ENCODE peak calls at places on chromosomes 7 and 10, in four cellular contexts. One of them, this sample, is unnamed. For H3K4me1, the result is how much of the 10 kb centered on the place peaks cover.

GRCh38 chr10:49446031-49446430 is 50.1 kb upstream of the DRGX start:
- DNase-seq in heart left ventricle: no peak
- DNase-seq in A549: peak
- DNase-seq in transverse colon: no peak
- DNase-seq in this sample: no peak

GRCh38 chr7:149867762-149868637 is 5.8 kb upstream of the ATP6V0E2 start:
- DNase-seq in transverse colon: no peak
- DNase-seq in A549: no peak
- DNase-seq in heart left ventricle: peak
- DNase-seq in this sample: no peak

GRCh38 chr7:80783688-80784327 is 135.0 kb downstream of the SEMA3C start:
- DNase-seq in A549: no peak
- DNase-seq in transverse colon: no peak
- DNase-seq in heart left ventricle: no peak
- DNase-seq in this sample: no peak

GRCh38 chr7:90210925-90211324 is 615 bp upstream of the STEAP2 start:
- DNase-seq in A549: no peak
- DNase-seq in transverse colon: no peak
- DNase-seq in heart left ventricle: peak
- DNase-seq in this sample: no peak

GRCh38 chr7:104059103-104059502 is 69.6 kb upstream of the RELN start:
- DNase-seq in heart left ventricle: no peak
- DNase-seq in A549: no peak
- DNase-seq in transverse colon: no peak
- DNase-seq in this sample: no peak

GRCh38 chr7:46369933-46370654 is 449.0 kb upstream of the IGFBP3 start:
- DNase-seq in A549: no peak
- DNase-seq in transverse colon: no peak
- DNase-seq in heart left ventricle: no peak
- DNase-seq in this sample: no peak

GRCh38 chr10:71638577-71639411 is 80.8 kb downstream of the C10orf105 start:
- DNase-seq in A549: no peak
- DNase-seq in heart left ventricle: no peak
- DNase-seq in transverse colon: peak
- DNase-seq in this sample: no peak

GRCh38 chr7:46814516-46815250 is 767.2 kb downstream of the TNS3 start:
- DNase-seq in heart left ventricle: no peak
- DNase-seq in transverse colon: no peak
- DNase-seq in A549: no peak
- DNase-seq in this sample: no peak

GRCh38 chr7:45598697-45599520 is 24.7 kb downstream of the ADCY1 start:
- DNase-seq in transverse colon: no peak
- DNase-seq in A549: no peak
- DNase-seq in heart left ventricle: no peak
- DNase-seq in this sample: peak

GRCh38 chr10:69976795-69977546 is 75.7 kb upstream of the MACROH2A2 start:
- DNase-seq in heart left ventricle: no peak
- DNase-seq in transverse colon: no peak
- DNase-seq in A549: no peak
- DNase-seq in this sample: no peak

GRCh38 chr7:157559596-157560257 is 222.9 kb downstream of the DNAJB6 start:
- DNase-seq in transverse colon: no peak
- DNase-seq in heart left ventricle: no peak
- DNase-seq in A549: no peak
- DNase-seq in this sample: peak

GRCh38 chr10:130513686-130514476 is 377.7 kb downstream of the GLRX3 start:
- DNase-seq in transverse colon: no peak
- DNase-seq in A549: no peak
- DNase-seq in heart left ventricle: no peak
- DNase-seq in this sample: no peak

GRCh38 chr10:121694327-121694965 is 96.2 kb upstream of the FGFR2 start:
- DNase-seq in heart left ventricle: no peak
- DNase-seq in transverse colon: no peak
- DNase-seq in A549: no peak
- DNase-seq in this sample: no peak

GRCh38 chr10:79189853-79190435 is 121.2 kb downstream of the ZMIZ1 start:
- DNase-seq in heart left ventricle: no peak
- DNase-seq in A549: no peak
- DNase-seq in transverse colon: no peak
- DNase-seq in this sample: peak

DNA sequence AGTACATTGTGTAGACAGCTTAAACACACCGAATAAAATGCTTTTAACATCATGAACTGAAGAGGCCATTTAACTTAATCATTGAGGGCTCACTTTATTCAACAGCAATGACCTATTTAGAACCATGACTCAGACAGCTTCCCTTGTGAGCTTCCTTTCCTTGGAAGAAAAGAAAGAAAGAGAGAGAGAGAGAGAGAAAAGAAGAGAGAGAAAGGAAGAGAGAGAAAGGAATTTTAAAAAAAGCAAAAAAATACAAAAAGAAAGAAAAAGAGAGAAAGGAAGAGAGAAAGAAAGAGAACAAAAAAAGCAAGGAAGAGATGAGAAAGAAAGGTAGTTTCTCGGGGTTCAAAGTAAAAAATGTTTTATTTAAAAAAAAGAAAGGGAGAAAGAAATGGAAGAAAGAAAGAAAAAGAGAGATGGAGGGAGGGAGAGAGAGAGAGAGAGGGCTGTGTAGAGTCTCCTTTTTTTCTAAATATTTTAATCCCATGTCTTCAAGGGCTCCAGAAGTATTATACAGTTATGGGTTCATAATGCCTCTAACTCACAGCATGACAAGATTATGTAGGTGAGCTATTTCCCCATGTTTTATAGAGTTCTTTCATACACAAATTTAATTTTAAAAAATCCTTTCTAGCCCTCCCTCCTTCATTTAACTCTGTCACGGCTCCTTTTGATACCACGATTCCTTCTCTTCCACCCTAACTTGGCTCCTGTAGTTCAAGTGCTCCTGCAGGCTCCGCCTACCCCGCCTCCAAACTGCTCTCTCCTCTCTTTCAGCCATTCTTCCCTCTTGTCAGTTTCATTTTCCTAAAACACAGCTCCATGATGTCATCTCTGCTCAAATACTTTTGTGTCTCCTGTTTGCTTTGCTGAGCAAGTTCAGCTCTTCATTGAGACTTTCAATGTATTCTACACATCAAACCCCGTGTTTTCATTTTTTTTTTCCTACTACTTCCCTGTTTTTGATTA is 85.5 kb downstream of the PRTFDC1 start:
- DNase-seq in transverse colon: peak
- DNase-seq in A549: peak
- DNase-seq in heart left ventricle: peak
- DNase-seq in this sample: peak
- H3K27ac ChIP-seq in transverse colon: peak
- H3K27ac ChIP-seq in A549: peak
- H3K27ac ChIP-seq in heart left ventricle: peak
- H3K27ac ChIP-seq in this sample: no peak

DNA sequence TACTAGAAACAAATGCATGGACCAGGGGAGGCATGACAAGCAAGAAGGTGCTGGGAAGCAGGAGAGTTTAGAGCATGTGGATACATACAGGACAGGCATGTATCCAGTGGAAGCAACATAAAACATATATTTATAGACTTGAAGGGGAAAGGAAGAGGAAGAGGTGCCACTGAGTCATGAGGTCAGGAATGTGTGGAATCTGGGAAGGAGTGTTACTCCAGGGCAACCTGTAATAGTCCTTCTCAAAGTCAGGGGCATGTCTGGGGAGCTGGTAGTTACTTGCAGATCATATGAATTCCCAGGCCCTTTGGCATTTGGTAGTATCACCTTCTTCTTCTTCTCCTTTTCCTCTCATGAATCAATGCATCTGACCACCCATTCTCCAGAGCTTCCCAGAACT is 246.6 kb downstream of the XPNPEP1 start:
- DNase-seq in heart left ventricle: no peak
- DNase-seq in transverse colon: no peak
- DNase-seq in A549: no peak
- DNase-seq in this sample: no peak
- H3K4me3 ChIP-seq in heart left ventricle: no peak
- H3K4me3 ChIP-seq in transverse colon: no peak
- H3K4me3 ChIP-seq in A549: no peak
- H3K4me3 ChIP-seq in this sample: no peak

DNA sequence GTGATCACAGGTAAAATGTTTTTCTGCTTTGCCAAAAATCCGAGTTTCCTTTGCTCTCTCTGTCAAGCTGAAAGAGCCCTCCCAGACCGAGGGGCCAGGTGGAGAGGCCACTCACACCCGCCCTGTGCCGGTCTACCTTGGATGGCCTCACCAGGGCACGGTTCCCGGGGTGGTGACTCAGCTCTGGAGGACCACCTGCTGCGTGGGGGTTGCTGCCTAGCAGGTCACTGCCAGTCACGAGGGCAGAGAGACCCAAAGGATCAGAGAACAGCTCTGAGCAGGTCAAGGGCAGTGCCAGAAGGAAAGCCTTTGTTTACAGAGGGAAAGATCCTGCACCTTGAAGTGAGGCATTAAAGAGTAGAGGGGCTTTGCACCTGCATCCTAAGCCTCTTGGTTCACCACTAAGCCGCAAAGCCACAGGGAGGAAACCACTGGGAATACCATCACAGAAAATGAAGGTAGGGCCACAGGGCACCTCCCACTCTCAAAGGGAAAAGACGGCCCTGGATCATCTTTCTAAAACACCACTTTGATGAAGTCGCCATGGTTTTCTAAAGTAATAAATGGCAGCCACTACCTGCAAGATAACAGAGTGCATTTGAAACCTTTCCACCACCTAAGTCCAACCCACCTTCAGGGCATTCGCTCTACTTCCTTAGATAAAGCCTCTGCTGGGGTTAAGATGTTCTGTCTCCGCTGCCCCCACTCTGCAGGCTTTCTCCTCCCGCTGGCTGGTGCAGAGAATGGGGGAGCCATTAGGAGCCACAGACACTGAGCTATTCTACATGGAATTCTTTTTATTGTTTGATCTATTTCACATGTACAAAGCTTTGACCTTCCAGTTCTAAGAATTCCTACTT is 160.4 kb upstream of the KLF14 start:
- DNase-seq in heart left ventricle: peak
- DNase-seq in A549: peak
- DNase-seq in transverse colon: no peak
- DNase-seq in this sample: peak
- H3K4me1 ChIP-seq in heart left ventricle: half or more
- H3K4me1 ChIP-seq in A549: half or more
- H3K4me1 ChIP-seq in transverse colon: under half
- H3K4me1 ChIP-seq in this sample: half or more

DNA sequence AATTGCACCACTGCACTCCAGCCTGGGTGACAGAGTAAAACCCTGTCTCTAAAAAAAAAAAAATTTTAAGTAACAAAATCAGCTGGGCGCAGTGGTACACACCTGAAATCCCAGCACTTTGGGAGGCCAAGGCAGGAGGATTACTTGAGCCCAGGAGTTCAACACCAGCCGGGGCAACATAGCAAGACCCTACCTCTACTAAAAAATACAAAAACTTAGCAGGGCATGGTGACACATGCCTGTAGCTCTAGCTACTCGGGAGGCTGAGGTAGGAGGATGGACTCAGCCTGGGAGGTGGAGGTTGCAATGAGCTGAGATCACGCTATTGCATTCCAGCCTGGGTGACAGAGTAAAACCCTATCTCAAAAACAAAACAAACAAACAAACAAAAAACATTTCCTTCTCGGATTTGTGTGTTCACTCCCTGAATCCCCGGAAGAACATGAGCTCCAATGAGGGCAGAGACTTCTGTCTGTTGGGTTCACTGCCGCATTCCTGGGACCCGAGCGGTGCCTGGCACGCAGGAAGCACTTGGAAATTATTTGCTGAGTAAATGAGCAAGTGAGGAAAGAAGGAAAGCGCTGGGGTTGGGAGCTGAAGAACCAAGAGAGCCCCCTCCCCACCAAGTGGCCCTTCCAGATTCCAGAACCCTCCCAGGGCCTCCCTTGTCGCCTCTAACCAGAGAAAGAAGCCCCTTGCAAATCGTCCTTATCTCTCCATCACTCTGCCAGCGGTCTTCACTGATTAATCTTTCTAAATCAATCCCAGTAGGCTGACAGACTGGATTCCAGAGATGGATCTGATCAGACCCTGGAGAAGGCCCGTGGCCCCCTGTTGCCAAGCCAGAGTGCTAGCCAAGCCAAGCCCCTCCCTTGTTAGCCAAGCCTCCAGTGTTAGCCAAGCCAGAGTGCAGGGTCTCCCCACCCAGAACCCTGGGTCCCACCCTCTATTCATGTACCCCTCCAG is 6.2 kb downstream of the TNRC18 start:
- DNase-seq in A549: peak
- DNase-seq in transverse colon: no peak
- DNase-seq in heart left ventricle: no peak
- DNase-seq in this sample: no peak
- H3K27ac ChIP-seq in A549: peak
- H3K27ac ChIP-seq in transverse colon: peak
- H3K27ac ChIP-seq in heart left ventricle: no peak
- H3K27ac ChIP-seq in this sample: peak

GRCh38 chr10:96719205-96719604 is 1.1 kb downstream of the PIK3AP1 start:
- DNase-seq in A549: no peak
- DNase-seq in transverse colon: no peak
- DNase-seq in heart left ventricle: no peak
- DNase-seq in this sample: no peak
- H3K4me3 ChIP-seq in A549: no peak
- H3K4me3 ChIP-seq in transverse colon: no peak
- H3K4me3 ChIP-seq in heart left ventricle: peak
- H3K4me3 ChIP-seq in this sample: peak

DNA sequence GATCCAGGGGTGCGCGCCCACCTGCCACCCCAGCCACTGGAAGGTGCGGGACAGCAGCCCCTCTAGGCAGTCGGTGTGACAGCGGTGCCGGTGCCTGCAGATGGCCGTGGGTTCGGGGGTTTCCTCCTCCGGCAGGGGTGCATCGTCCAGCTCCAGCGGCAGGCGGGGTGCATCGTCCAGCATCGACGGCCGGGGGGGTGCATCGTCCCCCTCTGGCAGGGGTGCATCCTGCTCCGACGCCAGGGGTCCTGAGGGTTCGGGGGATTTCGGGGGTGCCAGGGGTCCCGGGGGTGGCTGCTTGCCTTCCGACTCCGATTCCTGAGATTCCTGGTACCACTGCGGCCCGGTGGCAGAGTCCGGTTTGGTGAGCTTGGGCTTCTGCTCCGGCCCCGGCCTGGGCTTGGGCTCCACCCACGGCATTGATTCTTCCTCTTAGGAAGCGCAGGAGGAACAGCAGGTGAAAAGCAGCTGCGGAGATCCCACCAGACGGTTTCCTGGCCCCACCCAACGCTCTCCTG is 90.2 kb upstream of the RAB18 start:
- DNase-seq in heart left ventricle: no peak
- DNase-seq in transverse colon: no peak
- DNase-seq in A549: no peak
- DNase-seq in this sample: no peak
- H3K4me1 ChIP-seq in heart left ventricle: under half
- H3K4me1 ChIP-seq in transverse colon: under half
- H3K4me1 ChIP-seq in A549: under half
- H3K4me1 ChIP-seq in this sample: under half

DNA sequence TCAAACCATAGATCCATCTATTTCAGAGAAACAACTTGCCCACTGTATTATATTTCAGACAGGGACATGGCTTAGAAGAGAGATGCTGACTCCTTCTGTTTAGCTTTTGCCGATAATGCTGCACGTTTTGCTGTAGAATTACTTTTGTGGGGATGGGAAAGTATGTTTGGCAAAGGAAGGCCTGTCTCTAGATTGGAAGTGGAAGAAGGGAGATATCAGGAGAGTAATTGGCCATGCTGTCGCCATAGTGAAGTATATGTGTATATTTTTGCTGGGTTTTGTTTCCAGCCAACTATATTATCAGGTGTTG is 80.5 kb downstream of the AUTS2 start:
- DNase-seq in heart left ventricle: no peak
- DNase-seq in transverse colon: no peak
- DNase-seq in A549: no peak
- DNase-seq in this sample: no peak
- H3K27ac ChIP-seq in heart left ventricle: no peak
- H3K27ac ChIP-seq in transverse colon: no peak
- H3K27ac ChIP-seq in A549: no peak
- H3K27ac ChIP-seq in this sample: no peak